ENCODE peak calls at places on chromosomes 1 and 21, in five cellular contexts. B, U, G, V and P are unnamed samples.

GRCh38 chr1:203045821-203046594 is 19.7 kb downstream of the PPFIA4 start:
- DNase-seq in B (no peak), U (no peak), G (no peak), V (peak), P (no peak)

GRCh38 chr1:41175546-41175945 is 66.6 kb downstream of the SCMH1 start:
- DNase-seq in B (no peak), U (no peak), G (peak), V (peak), P (no peak)

GRCh38 chr1:197948926-197949899 is 32.0 kb downstream of the LHX9 start:
- DNase-seq in B (no peak), U (no peak), G (no peak), V (no peak), P (no peak)

GRCh38 chr1:43990271-43991199 is 864 bp upstream of the CCDC24 start:
- DNase-seq in B (no peak), U (no peak), G (no peak), V (no peak), P (no peak)

GRCh38 chr1:62175568-62176179 is 19.0 kb upstream of the L1TD1 start:
- DNase-seq in B (peak), U (peak), G (peak), V (peak), P (peak)

GRCh38 chr1:158124034-158124433 is 56.7 kb upstream of the CD1D start:
- DNase-seq in B (no peak), U (no peak), G (peak), V (peak), P (no peak)

GRCh38 chr1:208115924-208116614 is 128.1 kb downstream of the PLXNA2 start:
- DNase-seq in B (no peak), U (no peak), G (no peak), V (no peak), P (no peak)

GRCh38 chr1:19845166-19845954 is 30.3 kb upstream of the RNF186 start:
- DNase-seq in B (no peak), U (peak), G (no peak), V (no peak), P (no peak)

GRCh38 chr1:203726417-203726867 is 38.5 kb upstream of the LAX1 start:
- DNase-seq in B (no peak), U (peak), G (no peak), V (no peak), P (no peak)

GRCh38 chr1:34511802-34512201 is 243.0 kb upstream of the GJB5 start:
- DNase-seq in B (no peak), U (no peak), G (no peak), V (no peak), P (no peak)

GRCh38 chr21:42439284-42440186 is 35.8 kb downstream of the UBASH3A start:
- DNase-seq in B (no peak), U (no peak), G (no peak), V (no peak), P (peak)

GRCh38 chr1:93758842-93759515 is 77.3 kb upstream of the BCAR3 start:
- DNase-seq in B (no peak), U (no peak), G (no peak), V (peak), P (no peak)

GRCh38 chr1:114286179-114286578 is 132.5 kb upstream of the SYT6 start:
- DNase-seq in B (no peak), U (no peak), G (no peak), V (peak), P (no peak)

GRCh38 chr1:45815667-45816458 is 12.5 kb downstream of the MAST2 start:
- DNase-seq in B (no peak), U (no peak), G (peak), V (peak), P (no peak)

GRCh38 chr1:202010042-202011015 is at the start of gene ELF3:
- DNase-seq in B (peak), U (no peak), G (peak), V (no peak), P (peak)

GRCh38 chr1:229104654-229105053 is 166.3 kb upstream of the RAB4A start:
- DNase-seq in B (no peak), U (no peak), G (no peak), V (no peak), P (no peak)

GRCh38 chr1:172629170-172629569 is 29.7 kb upstream of the FASLG start:
- DNase-seq in B (no peak), U (no peak), G (no peak), V (no peak), P (no peak)

GRCh38 chr1:55669308-55669707 is 454.1 kb upstream of the USP24 start:
- DNase-seq in B (no peak), U (peak), G (no peak), V (peak), P (no peak)

GRCh38 chr1:60280256-60280655 is 206.7 kb upstream of the C1orf87 start:
- DNase-seq in B (no peak), U (no peak), G (no peak), V (no peak), P (no peak)

GRCh38 chr1:47023268-47024137 is at the start of gene CYP4X1:
- DNase-seq in B (peak), U (peak), G (no peak), V (no peak), P (no peak)

GRCh38 chr1:88462481-88463261 is 221.4 kb upstream of the PKN2 start:
- DNase-seq in B (peak), U (peak), G (peak), V (peak), P (no peak)

GRCh38 chr1:56152635-56153034 is 426.7 kb downstream of the PLPP3 start:
- DNase-seq in B (no peak), U (no peak), G (no peak), V (no peak), P (no peak)

GRCh38 chr21:38847556-38847955 is 41.8 kb downstream of the ETS2 start:
- DNase-seq in B (no peak), U (no peak), G (no peak), V (no peak), P (no peak)

GRCh38 chr1:165958306-165958705 is 130.9 kb downstream of the UCK2 start:
- DNase-seq in B (no peak), U (no peak), G (no peak), V (no peak), P (no peak)

GRCh38 chr1:36199934-36200741 is 24.1 kb upstream of the THRAP3 start:
- DNase-seq in B (no peak), U (peak), G (peak), V (peak), P (no peak)

GRCh38 chr1:103160281-103160680 is 52.0 kb upstream of the COL11A1 start:
- DNase-seq in B (no peak), U (no peak), G (no peak), V (peak), P (no peak)

GRCh38 chr1:245715291-245715701 is 560.5 kb downstream of the KIF26B start:
- DNase-seq in B (no peak), U (no peak), G (peak), V (peak), P (no peak)

GRCh38 chr1:226406401-226406881 is 1.5 kb downstream of the PARP1 start:
- DNase-seq in B (no peak), U (no peak), G (peak), V (peak), P (no peak)

GRCh38 chr1:6448749-6449631 is 17.0 kb downstream of the TNFRSF25 start:
- DNase-seq in B (peak), U (no peak), G (no peak), V (no peak), P (no peak)
- TF ChIP-seq CTCF in B (no peak), U (no peak), G (no peak), V (peak), P (no peak)

GRCh38 chr1:119827010-119827409 is 15.8 kb upstream of the REG4 start:
- DNase-seq in B (no peak), U (no peak), G (no peak), V (no peak), P (no peak)
- TF ChIP-seq CTCF in B (peak), U (peak), G (peak), V (no peak), P (no peak)

GRCh38 chr21:35932232-35932911 is 128.0 kb downstream of the SETD4 start:
- DNase-seq in B (no peak), U (peak), G (peak), V (peak), P (peak)

DNA sequence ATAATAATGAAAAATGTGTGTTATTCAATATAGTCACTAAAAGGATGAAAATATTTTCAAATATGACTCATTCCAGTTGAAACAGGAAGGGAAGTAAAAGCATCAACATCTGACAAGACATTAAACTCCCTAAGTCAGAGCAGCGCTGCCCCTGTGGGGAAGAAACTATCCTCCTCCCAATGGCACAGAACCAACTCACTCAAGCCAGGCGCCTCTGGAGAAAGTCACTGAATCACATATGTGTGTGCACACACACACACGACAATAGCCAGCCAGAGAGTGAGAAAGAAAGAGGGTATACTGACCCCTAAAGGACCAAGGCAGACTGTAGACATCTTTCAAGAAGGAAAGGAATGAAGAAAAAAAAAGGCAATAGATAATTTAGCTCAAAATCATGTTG is 126.9 kb downstream of the SETD4 start:
- DNase-seq in B (no peak), U (peak), G (peak), V (peak), P (no peak)
- TF ChIP-seq CTCF in B (no peak), U (no peak), G (peak), V (peak), P (no peak)

GRCh38 chr1:66331641-66332523 is 202.1 kb upstream of the SGIP1 start:
- DNase-seq in B (peak), U (peak), G (peak), V (peak), P (no peak)
- TF ChIP-seq CTCF in B (no peak), U (peak), G (peak), V (peak), P (no peak)

GRCh38 chr1:219958875-219959417 is 30.6 kb upstream of the SLC30A10 start:
- DNase-seq in B (no peak), U (no peak), G (no peak), V (no peak), P (no peak)

GRCh38 chr1:219963432-219963831 is 35.1 kb upstream of the SLC30A10 start:
- DNase-seq in B (no peak), U (no peak), G (no peak), V (no peak), P (no peak)

GRCh38 chr1:219954736-219955421 is 26.5 kb upstream of the SLC30A10 start:
- DNase-seq in B (no peak), U (no peak), G (no peak), V (no peak), P (no peak)

GRCh38 chr1:219961684-219962083 is 33.3 kb upstream of the SLC30A10 start:
- DNase-seq in B (no peak), U (no peak), G (no peak), V (no peak), P (no peak)

DNA sequence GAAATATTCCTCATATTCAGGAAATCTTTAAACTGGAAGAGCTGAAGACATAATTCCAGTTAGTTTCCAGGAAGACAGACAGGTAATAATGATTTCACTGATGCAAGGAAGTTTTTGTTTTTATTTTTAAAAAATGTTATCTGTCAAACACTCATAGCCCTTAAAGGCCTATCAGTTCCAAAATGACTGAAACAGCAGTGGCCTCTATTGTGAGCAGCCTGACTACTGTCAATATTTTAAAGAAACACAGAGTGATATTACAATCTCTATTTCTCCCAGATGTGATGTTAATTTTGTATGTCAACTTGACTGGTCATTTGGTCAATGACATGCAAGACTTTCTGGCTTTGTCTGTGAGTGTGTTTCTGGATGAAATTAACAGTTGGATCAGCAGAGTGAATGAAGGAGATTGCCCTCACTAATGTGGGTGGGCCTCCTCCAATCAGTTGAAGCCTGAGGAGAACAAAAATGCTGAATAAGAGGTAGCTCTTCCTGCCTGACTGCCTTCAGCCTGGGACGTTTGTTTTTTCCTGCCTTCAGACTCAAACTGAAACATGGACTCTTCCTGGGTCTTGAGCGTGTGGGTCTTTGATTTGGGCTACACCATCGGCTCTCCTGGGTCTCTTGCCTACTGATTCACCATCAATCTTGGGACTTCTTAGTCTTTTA is 31.3 kb upstream of the SLC30A10 start:
- DNase-seq in B (no peak), U (no peak), G (no peak), V (no peak), P (no peak)
- TF ChIP-seq CTCF in B (no peak), U (no peak), G (no peak), V (no peak), P (no peak)

DNA sequence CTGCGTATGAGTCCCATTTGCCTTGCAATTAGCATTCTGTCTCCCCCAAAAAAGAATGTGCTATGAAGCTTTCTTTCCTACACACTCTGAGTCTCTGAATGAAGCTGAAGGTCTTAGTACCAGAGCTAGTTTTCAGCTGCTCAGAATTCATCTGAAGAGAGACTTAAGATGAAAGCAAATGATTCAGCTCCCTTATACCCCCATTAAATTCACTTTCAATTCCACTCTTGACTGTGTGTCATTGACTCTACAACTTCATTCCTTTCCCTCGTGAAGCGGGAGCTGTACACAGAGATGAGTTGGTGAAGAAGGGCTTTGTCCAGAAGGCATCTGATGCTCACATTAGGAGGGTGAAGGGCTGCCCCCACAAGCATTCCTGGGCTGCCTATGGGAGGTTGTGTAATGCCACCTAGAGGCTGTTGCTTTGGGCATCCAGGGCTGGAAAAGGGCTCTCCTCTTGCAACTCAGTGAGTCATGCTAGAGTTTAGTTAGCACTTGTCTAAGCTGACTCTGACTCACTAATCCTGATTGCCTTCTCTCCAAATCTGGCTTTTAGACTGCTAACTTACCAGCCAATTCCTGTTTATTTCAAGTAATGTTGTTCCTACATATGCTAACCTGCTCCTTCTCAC is 1.8 kb downstream of the SPRR1B start:
- DNase-seq in B (peak), U (peak), G (peak), V (peak), P (no peak)
- TF ChIP-seq CTCF in B (no peak), U (no peak), G (peak), V (peak), P (peak)

GRCh38 chr1:27522148-27522859 is 32.3 kb upstream of the WASF2 start:
- DNase-seq in B (no peak), U (no peak), G (peak), V (no peak), P (no peak)

GRCh38 chr1:27521336-27522147 is 31.6 kb upstream of the WASF2 start:
- DNase-seq in B (no peak), U (no peak), G (no peak), V (no peak), P (no peak)

GRCh38 chr1:27520651-27521050 is 30.7 kb upstream of the WASF2 start:
- DNase-seq in B (no peak), U (no peak), G (no peak), V (no peak), P (no peak)

GRCh38 chr1:27523666-27524020 is 33.7 kb upstream of the WASF2 start:
- DNase-seq in B (no peak), U (no peak), G (no peak), V (no peak), P (no peak)

DNA sequence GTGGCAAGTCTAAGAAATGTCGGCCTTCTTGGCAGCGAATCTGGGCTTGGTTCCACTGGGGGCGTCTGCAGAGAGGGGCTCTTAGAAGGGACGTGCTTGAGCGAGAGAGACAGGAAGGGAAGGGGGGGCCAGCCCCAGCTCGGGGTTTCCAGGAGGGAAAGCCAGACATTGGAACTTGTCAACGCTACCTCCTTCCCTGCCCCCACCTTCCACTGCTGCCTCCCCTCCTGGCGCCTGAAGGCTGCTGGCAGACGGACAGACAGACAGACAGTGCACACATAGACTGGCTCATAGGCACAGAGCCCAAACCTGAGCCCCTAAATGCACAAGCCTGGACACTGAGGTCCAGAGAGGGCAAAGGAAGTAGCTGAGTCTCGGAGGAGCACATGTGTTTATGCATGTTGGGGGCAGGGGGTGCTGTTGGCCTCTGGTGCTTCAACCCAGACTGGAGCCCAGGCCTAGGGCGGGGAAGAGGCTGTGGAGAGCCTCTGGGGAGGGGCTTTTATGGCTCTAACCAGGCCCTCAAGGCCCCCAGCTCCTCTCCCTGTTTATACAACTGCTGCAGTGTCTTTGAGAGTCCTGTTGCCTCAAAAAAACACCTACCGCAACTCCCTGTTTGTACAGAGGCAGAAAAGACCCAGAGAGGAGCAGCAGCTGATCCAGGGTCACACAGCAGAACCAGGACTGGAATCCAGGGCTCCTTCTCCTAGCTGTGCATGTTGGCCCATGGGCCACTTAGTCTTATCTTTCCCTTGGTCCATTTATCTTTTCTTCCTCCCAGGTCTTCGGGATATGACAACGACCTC is 33.1 kb upstream of the WASF2 start:
- DNase-seq in B (peak), U (peak), G (no peak), V (no peak), P (no peak)
- TF ChIP-seq CTCF in B (no peak), U (no peak), G (peak), V (peak), P (no peak)

GRCh38 chr1:109490029-109490933 is 3.6 kb upstream of the CYB561D1 start:
- DNase-seq in B (peak), U (peak), G (peak), V (peak), P (peak)
- TF ChIP-seq CTCF in B (peak), U (peak), G (peak), V (peak), P (peak)